ENCODE peak calls at places on chromosomes 2 and 18, in six cellular contexts. D is SK-N-SH, V is HCT116, B is OCI-LY7, P is GM23248, X is PC-3. K is an unnamed sample. For H3K9me2, the result is how much of the 10 kb centered on the place peaks cover.

GRCh38 chr2:136764397-136765255 is 719 bp upstream of the THSD7B start:
- DNase-seq in D (peak), V (no peak), B (no peak), P (no peak), X (no peak), K (peak)

GRCh38 chr2:241531161-241531722 is 22.9 kb upstream of the STK25 start:
- DNase-seq in D (no peak), V (no peak), B (no peak), P (no peak), X (no peak), K (no peak)

GRCh38 chr2:195861821-195862220 is 204.8 kb downstream of the SLC39A10 start:
- DNase-seq in D (no peak), V (no peak), B (no peak), P (peak), X (no peak), K (no peak)

GRCh38 chr2:239266436-239266770 is 134.4 kb downstream of the HDAC4 start:
- DNase-seq in D (no peak), V (no peak), B (no peak), P (no peak), X (no peak), K (no peak)

GRCh38 chr2:64214281-64215115 is 70.3 kb upstream of the PELI1 start:
- DNase-seq in D (no peak), V (no peak), B (peak), P (peak), X (no peak), K (no peak)

GRCh38 chr2:10954856-10955818 is 43.4 kb downstream of the KCNF1 start:
- DNase-seq in D (no peak), V (no peak), B (no peak), P (no peak), X (peak), K (no peak)

GRCh38 chr2:130825231-130825971 is 11.3 kb upstream of the ARHGEF4 start:
- DNase-seq in D (no peak), V (no peak), B (no peak), P (no peak), X (no peak), K (no peak)

GRCh38 chr18:36817039-36817438 is 11.8 kb downstream of the TPGS2 start:
- DNase-seq in D (no peak), V (no peak), B (no peak), P (no peak), X (no peak), K (no peak)

GRCh38 chr2:53234548-53234903 is 533.1 kb upstream of the CHAC2 start:
- DNase-seq in D (no peak), V (no peak), B (no peak), P (no peak), X (peak), K (peak)

GRCh38 chr2:143398701-143399260 is 269.6 kb downstream of the ARHGAP15 start:
- DNase-seq in D (no peak), V (no peak), B (no peak), P (no peak), X (no peak), K (no peak)

GRCh38 chr2:215747244-215747620 is 266.1 kb downstream of the MREG start:
- DNase-seq in D (no peak), V (no peak), B (no peak), P (peak), X (peak), K (no peak)

GRCh38 chr18:13107074-13107473 is 111.5 kb upstream of the LDLRAD4 start:
- DNase-seq in D (no peak), V (no peak), B (no peak), P (peak), X (no peak), K (no peak)

GRCh38 chr2:191701696-191702095 is 23.8 kb downstream of the NABP1 start:
- DNase-seq in D (no peak), V (no peak), B (no peak), P (no peak), X (no peak), K (no peak)

GRCh38 chr2:231222318-231223000 is 24.0 kb downstream of the ARMC9 start:
- DNase-seq in D (no peak), V (no peak), B (no peak), P (peak), X (no peak), K (no peak)

GRCh38 chr2:67510745-67511144 is 113.6 kb downstream of the ETAA1 start:
- DNase-seq in D (no peak), V (no peak), B (no peak), P (peak), X (no peak), K (no peak)

DNA sequence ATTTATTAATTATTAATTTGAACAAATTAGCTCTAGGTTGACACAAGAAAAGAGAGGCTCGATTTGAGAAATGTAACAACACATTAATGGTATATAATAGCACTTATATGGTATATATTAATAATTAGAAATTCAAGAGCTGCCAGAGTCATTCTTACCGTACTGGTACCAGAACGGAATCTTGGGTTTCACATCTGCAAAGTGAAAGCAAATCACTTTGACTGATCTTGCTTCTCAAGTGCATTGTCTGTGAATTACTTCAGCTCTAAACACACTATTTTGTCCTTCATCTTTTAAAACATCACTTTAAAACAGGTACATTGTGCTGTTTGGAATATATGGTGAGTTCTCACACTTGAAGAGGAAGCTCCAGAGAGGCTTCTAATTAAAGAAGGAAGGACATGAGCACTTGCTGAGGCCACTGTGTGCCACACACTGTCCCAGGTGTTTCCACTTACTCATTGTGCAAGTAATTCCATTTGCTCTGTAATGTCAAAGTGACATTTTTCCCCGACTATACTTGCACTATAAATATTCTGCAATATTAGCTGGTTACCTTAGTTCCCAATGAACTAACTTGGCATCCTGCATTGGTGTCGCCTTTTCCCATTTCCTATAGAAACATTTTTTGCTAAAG is 85.8 kb downstream of the PLA2R1 start:
- DNase-seq in D (no peak), V (no peak), B (no peak), P (no peak), X (no peak), K (no peak)
- H3K4me3 ChIP-seq in D (no peak), V (no peak), B (no peak), P (no peak), X (no peak), K (no peak)

DNA sequence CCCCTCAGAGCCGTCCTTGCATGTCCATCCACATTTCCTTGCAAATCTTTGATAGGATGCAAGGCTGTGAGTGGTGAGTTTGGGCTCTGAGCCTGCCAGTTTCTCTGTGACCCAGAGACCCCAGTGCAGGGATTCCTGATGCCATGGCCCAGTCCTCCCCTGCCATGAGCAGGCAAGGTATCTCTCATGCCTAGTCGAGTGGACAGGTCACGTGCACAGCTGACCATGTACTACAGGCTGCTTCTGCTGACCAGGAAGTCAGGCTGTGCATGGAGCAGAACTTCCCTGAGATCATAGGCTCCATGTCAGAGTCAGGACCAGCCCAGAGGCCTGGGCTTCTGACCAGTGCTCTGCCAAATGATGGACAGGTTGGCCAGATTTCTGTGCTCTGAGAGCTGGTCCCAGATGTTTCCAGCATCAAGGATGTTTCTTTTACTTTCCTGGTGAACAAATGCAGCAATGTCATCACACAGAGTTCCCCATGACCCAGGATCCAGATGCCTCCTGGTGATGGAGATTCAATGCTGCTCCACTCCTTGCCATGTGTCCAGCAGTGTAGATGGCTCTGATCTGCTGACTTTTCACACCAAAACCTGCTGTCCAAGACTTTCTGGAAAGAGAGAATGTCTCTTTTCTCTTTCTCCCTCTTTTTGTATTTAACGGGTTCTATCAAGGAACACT is 321.6 kb upstream of the HS6ST1 start:
- DNase-seq in D (no peak), V (no peak), B (no peak), P (peak), X (no peak), K (no peak)
- H3K9me2 ChIP-seq in D (under half), V (under half), B (under half), P (under half), X (under half), K (under half)

DNA sequence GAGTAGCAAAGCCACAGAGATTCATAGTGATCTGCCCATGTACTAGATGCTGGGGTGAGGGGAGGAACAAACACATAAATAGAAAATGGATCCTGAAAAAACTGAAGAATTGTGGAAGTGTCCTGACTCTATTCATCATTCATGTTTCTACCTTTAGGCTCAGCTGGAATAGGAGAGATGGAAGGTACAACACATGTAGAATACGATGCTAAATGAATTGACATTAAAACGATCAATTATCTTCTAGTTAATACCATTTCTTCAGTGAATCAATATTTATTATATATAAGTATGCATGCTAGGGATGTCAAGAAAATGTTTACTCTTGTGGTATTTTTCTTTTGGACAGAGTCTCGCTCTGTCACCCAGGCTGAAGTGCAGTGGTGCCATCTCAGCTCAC is 159.1 kb downstream of the IRS1 start:
- DNase-seq in D (no peak), V (no peak), B (no peak), P (no peak), X (no peak), K (no peak)
- TF ChIP-seq EZH2phosphoT487 in D (no peak), V (no peak), B (no peak), P (no peak), X (no peak), K (no peak)

DNA sequence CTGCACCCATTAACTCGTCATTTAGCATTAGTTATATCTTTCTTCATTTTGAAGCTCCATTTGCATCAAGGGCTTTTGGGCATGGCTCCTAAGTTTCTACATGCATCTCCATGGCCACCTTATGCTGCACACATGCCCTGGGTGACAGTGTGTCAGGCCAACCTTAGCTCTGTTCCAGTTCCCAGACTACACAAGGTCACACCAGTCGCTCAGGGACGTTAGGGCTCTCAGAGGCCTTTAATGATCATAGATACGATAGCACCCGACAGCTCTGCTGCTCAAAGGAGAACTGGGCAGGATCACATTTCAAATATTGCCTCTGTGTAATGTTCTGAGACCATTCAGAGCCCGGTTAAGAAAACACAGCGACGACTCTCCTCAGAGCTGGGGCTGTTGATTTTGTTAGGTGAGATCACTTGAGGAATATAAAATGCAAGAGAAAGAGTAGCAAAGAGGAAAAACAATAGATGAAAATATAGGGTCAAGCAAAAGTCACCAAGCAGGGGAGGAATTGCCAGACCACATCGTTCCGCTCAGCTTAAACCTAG is 166.6 kb upstream of the TANK start:
- DNase-seq in D (no peak), V (no peak), B (no peak), P (no peak), X (no peak), K (no peak)
- H3K4me3 ChIP-seq in D (no peak), V (no peak), B (no peak), P (no peak), X (no peak), K (no peak)

DNA sequence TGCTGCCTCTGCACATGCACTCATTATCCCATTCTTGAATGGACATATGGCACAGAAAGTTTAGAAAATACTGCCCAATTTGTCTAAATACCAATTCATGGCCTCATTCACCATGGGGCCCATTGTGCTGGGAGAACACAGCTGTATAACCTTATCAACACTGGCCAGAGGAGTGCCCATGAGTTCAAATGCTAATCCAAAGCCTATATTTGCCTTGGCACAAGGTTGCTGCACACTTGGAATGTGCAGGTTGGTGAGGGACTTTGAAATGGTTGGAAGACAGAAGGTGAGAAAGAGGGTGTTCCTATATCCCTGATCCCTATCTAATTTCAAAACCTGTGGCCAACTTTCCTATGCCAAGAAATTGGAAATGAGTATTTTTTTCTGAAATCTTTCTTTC is 693.9 kb upstream of the ID2 start:
- DNase-seq in D (no peak), V (no peak), B (no peak), P (no peak), X (no peak), K (no peak)
- H3K9me2 ChIP-seq in D (under half), V (under half), B (under half), P (under half), X (under half), K (under half)

GRCh38 chr18:57051019-57051418 is 95.9 kb upstream of the BOD1L2 start:
- DNase-seq in D (no peak), V (no peak), B (no peak), P (no peak), X (no peak), K (no peak)
- TF ChIP-seq EZH2phosphoT487 in D (no peak), V (no peak), B (no peak), P (no peak), X (no peak), K (no peak)

DNA sequence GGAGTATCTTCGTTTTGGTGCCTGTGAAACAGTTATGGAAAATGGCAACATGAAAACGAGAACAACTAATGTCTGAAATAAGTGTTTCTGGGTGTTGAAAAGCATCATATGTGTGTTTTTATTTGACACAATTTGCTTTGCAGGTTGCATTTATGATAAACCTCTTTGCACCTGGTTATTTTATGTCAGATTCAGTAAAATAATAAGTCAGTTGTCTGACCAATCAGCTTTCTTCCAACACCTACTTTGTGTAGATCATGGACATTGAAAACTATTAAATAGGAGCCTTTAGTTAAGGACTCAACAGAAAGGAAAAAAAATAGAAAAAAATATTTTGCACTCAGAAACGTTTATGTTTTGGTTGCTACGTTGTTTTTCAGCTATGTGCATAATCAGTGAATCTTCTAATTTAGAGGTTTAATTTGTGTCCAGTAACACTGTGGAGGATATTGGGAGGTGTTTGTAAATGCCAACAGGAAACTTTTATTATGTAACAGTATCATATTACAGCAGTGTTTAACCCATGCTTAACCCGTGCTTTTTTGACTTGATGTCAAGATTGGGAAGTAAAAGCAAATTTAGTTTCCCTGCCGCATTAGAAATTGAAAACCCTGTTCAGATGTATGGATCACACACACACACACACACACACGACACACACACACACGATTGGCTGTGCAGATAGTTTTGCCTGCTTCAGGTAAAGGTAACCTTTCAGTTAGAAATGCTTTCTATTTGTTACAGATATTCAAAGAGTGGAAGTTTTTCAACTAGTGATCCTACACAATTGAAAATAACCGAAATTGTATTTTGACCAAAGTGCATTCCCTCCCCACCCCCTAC is 2.6 kb downstream of the PKP4 start:
- DNase-seq in D (no peak), V (no peak), B (no peak), P (no peak), X (no peak), K (no peak)
- H3K4me3 ChIP-seq in D (peak), V (peak), B (peak), P (peak), X (peak), K (peak)

K was measured in hepatocyte.